ENCODE peak calls at places on chromosome 9, in six cellular contexts. P, L, B, T, W and K are unnamed samples. For H3K9me3 and H3K4me1, the result is how much of the 10 kb centered on the place peaks cover.

GRCh38 chr9:70791936-70792335 is 329.5 kb downstream of the TRPM3 start:
- DNase-seq in P (no peak), L (no peak), B (no peak), T (no peak), W (no peak), K (no peak)

GRCh38 chr9:90966475-90967150 is 165.0 kb downstream of the SYK start:
- DNase-seq in P (no peak), L (no peak), B (no peak), T (peak), W (no peak), K (no peak)

GRCh38 chr9:84439253-84439652 is 98.7 kb upstream of the SLC28A3 start:
- DNase-seq in P (no peak), L (no peak), B (no peak), T (no peak), W (no peak), K (no peak)

GRCh38 chr9:71250626-71251025 is 129.2 kb upstream of the TRPM3 start:
- DNase-seq in P (no peak), L (no peak), B (no peak), T (no peak), W (no peak), K (no peak)

GRCh38 chr9:37029304-37029775 is 4.7 kb downstream of the PAX5 start:
- DNase-seq in P (no peak), L (no peak), B (no peak), T (no peak), W (no peak), K (no peak)

GRCh38 chr9:127051881-127052595 is 70.4 kb downstream of the ANGPTL2 start:
- DNase-seq in P (no peak), L (no peak), B (no peak), T (no peak), W (no peak), K (no peak)

GRCh38 chr9:89002987-89003386 is 11.7 kb downstream of the S1PR3 start:
- DNase-seq in P (no peak), L (no peak), B (no peak), T (no peak), W (no peak), K (no peak)

GRCh38 chr9:124551472-124552339 is 44.5 kb upstream of the NR5A1 start:
- DNase-seq in P (peak), L (peak), B (no peak), T (peak), W (peak), K (peak)

GRCh38 chr9:117903453-117903852 is 199.2 kb downstream of the TLR4 start:
- DNase-seq in P (no peak), L (no peak), B (no peak), T (no peak), W (no peak), K (no peak)
- H3K9me3 ChIP-seq in P (under half), L (under half), B (under half), T (under half), W (under half), K (under half)

GRCh38 chr9:106697799-106698591 is 165.0 kb upstream of the ZNF462 start:
- DNase-seq in P (peak), L (no peak), B (peak), T (peak), W (peak), K (peak)

GRCh38 chr9:106700676-106701075 is 162.3 kb upstream of the ZNF462 start:
- DNase-seq in P (no peak), L (no peak), B (no peak), T (peak), W (no peak), K (no peak)

GRCh38 chr9:106693546-106693945 is 169.4 kb upstream of the ZNF462 start:
- DNase-seq in P (no peak), L (no peak), B (no peak), T (no peak), W (no peak), K (no peak)

GRCh38 chr9:106696804-106697203 is 166.2 kb upstream of the ZNF462 start:
- DNase-seq in P (no peak), L (no peak), B (no peak), T (no peak), W (no peak), K (no peak)

DNA sequence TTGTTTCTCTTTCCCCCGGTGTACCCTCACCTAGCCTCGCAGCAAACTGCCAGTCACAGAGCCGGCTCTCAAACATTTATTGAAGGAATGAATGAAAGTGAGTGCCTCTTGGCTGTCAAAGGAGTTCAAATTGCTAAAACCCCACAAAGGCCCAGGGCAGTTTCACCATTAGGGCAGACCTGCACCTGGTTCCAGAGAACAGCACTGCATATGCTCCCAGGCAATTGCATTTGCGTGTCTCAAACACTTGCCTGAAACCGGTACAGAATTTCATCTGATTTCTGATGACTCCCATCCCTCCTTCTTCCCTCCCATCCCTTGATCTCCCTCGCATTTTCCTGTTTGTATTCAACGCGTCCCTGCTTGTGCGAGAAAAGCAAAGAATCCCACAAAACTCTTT is 165.6 kb upstream of the ZNF462 start:
- DNase-seq in P (no peak), L (no peak), B (no peak), T (peak), W (no peak), K (no peak)
- H3K4me3 ChIP-seq in P (no peak), L (no peak), B (no peak), T (no peak), W (no peak), K (no peak)

DNA sequence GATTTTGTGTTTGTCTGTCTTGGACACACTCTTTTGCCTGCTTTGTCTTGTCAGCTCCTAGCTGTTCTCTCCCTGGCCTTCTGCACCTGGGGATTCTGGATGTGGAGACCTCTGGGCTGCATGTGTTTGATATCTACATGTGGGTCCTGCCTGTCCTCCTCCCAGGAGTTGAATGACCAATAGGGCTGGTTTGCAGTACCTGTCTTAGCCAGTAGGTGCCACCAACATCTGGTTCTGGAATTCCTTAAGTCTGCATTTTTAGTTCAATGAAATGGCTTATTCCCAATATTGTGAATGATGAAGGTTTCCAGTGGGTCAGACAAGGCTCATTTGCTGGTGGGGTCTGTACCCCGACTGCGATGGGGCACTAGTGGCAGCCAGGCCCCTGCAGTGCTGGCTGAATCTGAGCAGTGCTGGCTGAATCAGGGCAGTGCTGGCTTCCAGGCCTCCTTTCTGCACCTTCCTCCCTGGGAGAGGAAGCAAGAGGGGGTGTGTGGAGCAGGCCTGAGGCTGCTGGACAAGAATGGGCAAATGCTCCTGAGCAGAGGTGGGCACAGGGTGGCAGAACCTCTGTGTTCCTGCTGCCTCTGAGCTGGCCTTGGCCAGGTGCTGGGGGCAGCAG is 73.3 kb downstream of the RXRA start:
- DNase-seq in P (no peak), L (no peak), B (no peak), T (no peak), W (peak), K (no peak)
- H3K4me1 ChIP-seq in P (under half), L (under half), B (under half), T (under half), W (under half), K (under half)

GRCh38 chr9:40926404-40927259 is 201.8 kb downstream of the FOXD4L6 start:
- DNase-seq in P (no peak), L (no peak), B (no peak), T (no peak), W (no peak), K (no peak)

GRCh38 chr9:40927260-40927631 is 201.2 kb downstream of the FOXD4L6 start:
- DNase-seq in P (no peak), L (no peak), B (no peak), T (no peak), W (no peak), K (no peak)

GRCh38 chr9:40928803-40929487 is 199.5 kb downstream of the FOXD4L6 start:
- DNase-seq in P (no peak), L (no peak), B (no peak), T (no peak), W (no peak), K (no peak)

GRCh38 chr9:40925149-40925548 is 203.3 kb downstream of the FOXD4L6 start:
- DNase-seq in P (no peak), L (no peak), B (no peak), T (no peak), W (no peak), K (no peak)

GRCh38 chr9:40927851-40928802 is 200.4 kb downstream of the FOXD4L6 start:
- DNase-seq in P (no peak), L (no peak), B (no peak), T (no peak), W (no peak), K (no peak)
- H3K9me3 ChIP-seq in P (under half), L (under half), B (half or more), T (under half), W (under half), K (under half)

GRCh38 chr9:134925011-134925511 is 7.3 kb upstream of the FCN1 start:
- DNase-seq in P (no peak), L (no peak), B (no peak), T (no peak), W (no peak), K (no peak)
- H3K4me3 ChIP-seq in P (no peak), L (no peak), B (no peak), T (no peak), W (no peak), K (no peak)

GRCh38 chr9:130018260-130018659 is 24.7 kb downstream of the FNBP1 start:
- DNase-seq in P (no peak), L (no peak), B (no peak), T (no peak), W (no peak), K (no peak)

GRCh38 chr9:130017035-130017909 is 25.7 kb downstream of the FNBP1 start:
- DNase-seq in P (no peak), L (no peak), B (no peak), T (no peak), W (no peak), K (no peak)

GRCh38 chr9:130010151-130010988 is 32.6 kb downstream of the FNBP1 start:
- DNase-seq in P (no peak), L (no peak), B (no peak), T (peak), W (no peak), K (no peak)

GRCh38 chr9:130013326-130013725 is 29.7 kb downstream of the FNBP1 start:
- DNase-seq in P (no peak), L (no peak), B (no peak), T (no peak), W (no peak), K (no peak)

DNA sequence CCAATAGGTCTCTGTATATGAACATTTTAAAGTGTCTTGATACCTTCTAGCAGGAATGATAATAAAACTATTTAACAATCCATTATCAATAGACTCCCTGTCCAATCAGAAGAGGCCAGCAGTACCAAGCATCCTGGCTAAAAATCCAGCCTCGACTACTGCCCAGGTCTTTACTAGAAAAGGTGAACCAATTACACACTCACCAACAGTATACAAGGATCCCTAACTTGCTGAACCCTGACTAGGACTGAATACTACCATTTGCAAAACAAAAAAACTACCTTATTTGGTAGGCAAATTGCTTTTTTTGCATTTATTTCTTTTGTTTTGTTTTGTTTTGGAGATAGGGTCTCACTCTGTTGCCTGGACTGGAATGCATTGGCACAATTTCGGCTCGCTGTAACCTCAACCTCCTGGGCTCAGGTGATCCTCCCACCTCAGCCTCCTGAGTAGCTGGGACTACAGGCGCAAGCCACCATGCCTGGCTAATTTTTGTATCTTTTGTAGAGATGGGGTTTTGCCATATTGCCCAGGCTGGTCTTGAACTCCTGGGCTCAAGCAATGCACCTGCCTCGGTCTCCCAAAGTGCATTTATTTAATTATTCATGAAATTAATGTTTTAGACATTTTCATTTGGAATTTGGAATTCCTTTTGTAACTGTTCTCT is 27.5 kb downstream of the FNBP1 start:
- DNase-seq in P (no peak), L (no peak), B (no peak), T (no peak), W (no peak), K (no peak)
- H3K4me1 ChIP-seq in P (under half), L (under half), B (under half), T (under half), W (under half), K (under half)

GRCh38 chr9:1047605-1048235 is 2.4 kb upstream of the DMRT2 start:
- DNase-seq in P (no peak), L (no peak), B (no peak), T (no peak), W (no peak), K (no peak)
- H3K9me3 ChIP-seq in P (under half), L (half or more), B (under half), T (under half), W (under half), K (under half)

GRCh38 chr9:131677445-131678180 is 62.3 kb downstream of the RAPGEF1 start:
- DNase-seq in P (no peak), L (no peak), B (no peak), T (no peak), W (peak), K (no peak)
- H3K4me3 ChIP-seq in P (peak), L (no peak), B (no peak), T (no peak), W (peak), K (no peak)

GRCh38 chr9:95067057-95067456 is 250.5 kb downstream of the FANCC start:
- DNase-seq in P (no peak), L (no peak), B (no peak), T (no peak), W (no peak), K (no peak)
- H3K4me1 ChIP-seq in P (under half), L (under half), B (under half), T (under half), W (under half), K (under half)